ENCODE peak calls at places on chromosomes 1 and 21, in seven cellular contexts. E is endothelial cell, X is NCI-H226, P is SK-N-MC, B is GM12865, W is AG09319, L is epithelial cell of esophagus. Y is an unnamed sample.

GRCh38 chr1:202023033-202023433 is 12.6 kb downstream of the ELF3 start:
- DNase-seq in E (no peak), X (peak), P (no peak), B (no peak), W (no peak), L (peak), Y (peak)

GRCh38 chr1:209291715-209292114 is 291.8 kb upstream of the CAMK1G start:
- DNase-seq in E (no peak), X (peak), P (no peak), B (no peak), W (no peak), L (no peak), Y (no peak)

GRCh38 chr1:31797216-31797615 is 18.6 kb downstream of the SPOCD1 start:
- DNase-seq in E (no peak), X (no peak), P (no peak), B (no peak), W (no peak), L (no peak), Y (no peak)

GRCh38 chr1:109914587-109915240 is 4.1 kb downstream of the CSF1 start:
- DNase-seq in E (no peak), X (peak), P (no peak), B (no peak), W (peak), L (no peak), Y (no peak)

GRCh38 chr1:241944300-241944699 is 13.3 kb upstream of the BECN2 start:
- DNase-seq in E (no peak), X (no peak), P (no peak), B (no peak), W (no peak), L (no peak), Y (peak)

GRCh38 chr1:12539705-12540579 is 78.1 kb downstream of the DHRS3 start:
- DNase-seq in E (no peak), X (peak), P (no peak), B (no peak), W (peak), L (peak), Y (no peak)

GRCh38 chr1:223133824-223134435 is 9.1 kb downstream of the TLR5 start:
- DNase-seq in E (peak), X (peak), P (no peak), B (peak), W (peak), L (peak), Y (peak)

GRCh38 chr1:145982010-145982723 is 14.2 kb downstream of the TXNIP start:
- DNase-seq in E (no peak), X (no peak), P (no peak), B (no peak), W (no peak), L (no peak), Y (no peak)

GRCh38 chr21:45379171-45379900 is 25.6 kb upstream of the COL18A1 start:
- DNase-seq in E (no peak), X (no peak), P (no peak), B (no peak), W (no peak), L (no peak), Y (no peak)

GRCh38 chr1:202143768-202144509 is 598 bp downstream of the ARL8A start:
- DNase-seq in E (peak), X (no peak), P (no peak), B (peak), W (no peak), L (no peak), Y (peak)

GRCh38 chr1:89908294-89908992 is 86.5 kb upstream of the ZNF326 start:
- DNase-seq in E (no peak), X (peak), P (no peak), B (no peak), W (no peak), L (no peak), Y (no peak)

GRCh38 chr1:203652718-203653461 is 26.3 kb downstream of the ATP2B4 start:
- DNase-seq in E (no peak), X (no peak), P (peak), B (peak), W (no peak), L (no peak), Y (no peak)

GRCh38 chr1:216662681-216663080 is 60.5 kb downstream of the ESRRG start:
- DNase-seq in E (no peak), X (no peak), P (no peak), B (no peak), W (no peak), L (no peak), Y (no peak)

GRCh38 chr1:196193891-196194559 is 414.2 kb downstream of the KCNT2 start:
- DNase-seq in E (no peak), X (no peak), P (no peak), B (no peak), W (no peak), L (no peak), Y (no peak)

GRCh38 chr1:51523931-51524330 is 4.9 kb upstream of the EPS15 start:
- DNase-seq in E (no peak), X (no peak), P (no peak), B (no peak), W (no peak), L (no peak), Y (no peak)

GRCh38 chr21:46253610-46254124 is 25.1 kb upstream of the LSS start:
- DNase-seq in E (no peak), X (no peak), P (peak), B (peak), W (no peak), L (no peak), Y (no peak)

GRCh38 chr1:154896811-154897286 is 26.8 kb upstream of the KCNN3 start:
- DNase-seq in E (peak), X (no peak), P (no peak), B (no peak), W (no peak), L (no peak), Y (no peak)

GRCh38 chr1:159071970-159072582 is 4.5 kb downstream of the AIM2 start:
- DNase-seq in E (peak), X (peak), P (peak), B (peak), W (peak), L (peak), Y (peak)

GRCh38 chr1:206768472-206769330 is 1.9 kb upstream of the IL19 start:
- DNase-seq in E (no peak), X (no peak), P (no peak), B (peak), W (no peak), L (no peak), Y (no peak)

GRCh38 chr1:30316056-30316455 is 407.3 kb downstream of the MATN1 start:
- DNase-seq in E (no peak), X (no peak), P (no peak), B (no peak), W (no peak), L (no peak), Y (no peak)

GRCh38 chr1:94106716-94107115 is 14.2 kb downstream of the ABCA4 start:
- DNase-seq in E (no peak), X (no peak), P (no peak), B (no peak), W (no peak), L (no peak), Y (no peak)

GRCh38 chr1:229156819-229157218 is 114.1 kb upstream of the RAB4A start:
- DNase-seq in E (peak), X (no peak), P (no peak), B (no peak), W (no peak), L (no peak), Y (peak)